ENCODE peak calls at places on chromosomes 3 and 15, in ten cellular contexts. One of them, this sample, is unnamed.

GRCh38 chr15:73322665-73323373 is 45.9 kb downstream of the HCN4 start:
- DNase-seq in K562: no peak
- DNase-seq in transverse colon: no peak
- DNase-seq in fibroblast of lung: no peak
- DNase-seq in CD8-positive, alpha-beta memory T cell: no peak
- DNase-seq in effector memory CD4-positive, alpha-beta T cell: no peak
- DNase-seq in stomach: no peak
- DNase-seq in tibial nerve: no peak
- DNase-seq in lung: no peak
- DNase-seq in mammary epithelial cell: no peak
- DNase-seq in this sample: no peak

GRCh38 chr3:197532388-197532787 is 23.4 kb downstream of the BDH1 start:
- DNase-seq in effector memory CD4-positive, alpha-beta T cell: no peak
- DNase-seq in lung: no peak
- DNase-seq in tibial nerve: no peak
- DNase-seq in mammary epithelial cell: no peak
- DNase-seq in fibroblast of lung: no peak
- DNase-seq in K562: no peak
- DNase-seq in CD8-positive, alpha-beta memory T cell: no peak
- DNase-seq in transverse colon: no peak
- DNase-seq in stomach: no peak
- DNase-seq in this sample: no peak

GRCh38 chr3:34034840-34035239 is 236.4 kb downstream of the PDCD6IP start:
- DNase-seq in effector memory CD4-positive, alpha-beta T cell: no peak
- DNase-seq in mammary epithelial cell: no peak
- DNase-seq in tibial nerve: no peak
- DNase-seq in stomach: no peak
- DNase-seq in K562: no peak
- DNase-seq in CD8-positive, alpha-beta memory T cell: no peak
- DNase-seq in transverse colon: no peak
- DNase-seq in fibroblast of lung: no peak
- DNase-seq in lung: no peak
- DNase-seq in this sample: no peak

GRCh38 chr3:143134446-143134845 is 14.9 kb downstream of the CHST2 start:
- DNase-seq in transverse colon: no peak
- DNase-seq in lung: no peak
- DNase-seq in effector memory CD4-positive, alpha-beta T cell: no peak
- DNase-seq in stomach: no peak
- DNase-seq in mammary epithelial cell: no peak
- DNase-seq in tibial nerve: no peak
- DNase-seq in K562: no peak
- DNase-seq in fibroblast of lung: peak; percentile 47
- DNase-seq in CD8-positive, alpha-beta memory T cell: no peak
- DNase-seq in this sample: no peak

GRCh38 chr15:48389701-48390143 is 58.5 kb downstream of the DUT start:
- DNase-seq in fibroblast of lung: peak; percentile 77
- DNase-seq in stomach: no peak
- DNase-seq in K562: no peak
- DNase-seq in tibial nerve: no peak
- DNase-seq in CD8-positive, alpha-beta memory T cell: no peak
- DNase-seq in transverse colon: no peak
- DNase-seq in effector memory CD4-positive, alpha-beta T cell: no peak
- DNase-seq in lung: no peak
- DNase-seq in mammary epithelial cell: no peak
- DNase-seq in this sample: no peak

GRCh38 chr15:74829500-74829899 is 3.1 kb downstream of the CPLX3 start:
- DNase-seq in stomach: no peak
- DNase-seq in effector memory CD4-positive, alpha-beta T cell: no peak
- DNase-seq in fibroblast of lung: no peak
- DNase-seq in tibial nerve: no peak
- DNase-seq in transverse colon: no peak
- DNase-seq in mammary epithelial cell: peak; percentile 33
- DNase-seq in K562: no peak
- DNase-seq in CD8-positive, alpha-beta memory T cell: no peak
- DNase-seq in lung: no peak
- DNase-seq in this sample: no peak

GRCh38 chr15:72162569-72162968 is 35.0 kb downstream of the GRAMD2A start:
- DNase-seq in fibroblast of lung: no peak
- DNase-seq in tibial nerve: no peak
- DNase-seq in CD8-positive, alpha-beta memory T cell: no peak
- DNase-seq in lung: no peak
- DNase-seq in stomach: no peak
- DNase-seq in transverse colon: no peak
- DNase-seq in K562: no peak
- DNase-seq in effector memory CD4-positive, alpha-beta T cell: no peak
- DNase-seq in mammary epithelial cell: no peak
- DNase-seq in this sample: no peak

GRCh38 chr3:149579838-149580542 is 77.8 kb downstream of the WWTR1 start:
- DNase-seq in fibroblast of lung: peak; percentile 92
- DNase-seq in mammary epithelial cell: peak; percentile 92
- DNase-seq in lung: no peak
- DNase-seq in tibial nerve: no peak
- DNase-seq in CD8-positive, alpha-beta memory T cell: no peak
- DNase-seq in stomach: no peak
- DNase-seq in K562: no peak
- DNase-seq in transverse colon: no peak
- DNase-seq in effector memory CD4-positive, alpha-beta T cell: no peak
- DNase-seq in this sample: no peak

GRCh38 chr3:14403636-14404395 is 1.4 kb downstream of the SLC6A6 start:
- DNase-seq in effector memory CD4-positive, alpha-beta T cell: no peak
- DNase-seq in K562: no peak
- DNase-seq in stomach: peak; percentile 58
- DNase-seq in transverse colon: peak; percentile 31
- DNase-seq in fibroblast of lung: no peak
- DNase-seq in tibial nerve: no peak
- DNase-seq in lung: peak; percentile 56
- DNase-seq in CD8-positive, alpha-beta memory T cell: no peak
- DNase-seq in mammary epithelial cell: no peak
- DNase-seq in this sample: no peak

GRCh38 chr3:153285194-153285641 is 123.2 kb downstream of the RAP2B start:
- DNase-seq in CD8-positive, alpha-beta memory T cell: no peak
- DNase-seq in tibial nerve: no peak
- DNase-seq in mammary epithelial cell: peak; percentile 30
- DNase-seq in transverse colon: no peak
- DNase-seq in stomach: no peak
- DNase-seq in K562: no peak
- DNase-seq in effector memory CD4-positive, alpha-beta T cell: no peak
- DNase-seq in fibroblast of lung: peak; percentile 22
- DNase-seq in lung: no peak
- DNase-seq in this sample: no peak

GRCh38 chr3:33758874-33759273 is 39.6 kb upstream of the PDCD6IP start:
- DNase-seq in fibroblast of lung: peak; percentile 5
- DNase-seq in effector memory CD4-positive, alpha-beta T cell: no peak
- DNase-seq in mammary epithelial cell: peak; percentile 59
- DNase-seq in tibial nerve: no peak
- DNase-seq in K562: no peak
- DNase-seq in stomach: no peak
- DNase-seq in CD8-positive, alpha-beta memory T cell: no peak
- DNase-seq in lung: no peak
- DNase-seq in transverse colon: no peak
- DNase-seq in this sample: no peak

GRCh38 chr3:159773706-159774105 is 214.9 kb upstream of the IL12A start:
- DNase-seq in CD8-positive, alpha-beta memory T cell: no peak
- DNase-seq in lung: no peak
- DNase-seq in transverse colon: no peak
- DNase-seq in mammary epithelial cell: no peak
- DNase-seq in stomach: no peak
- DNase-seq in tibial nerve: no peak
- DNase-seq in K562: no peak
- DNase-seq in fibroblast of lung: no peak
- DNase-seq in effector memory CD4-positive, alpha-beta T cell: no peak
- DNase-seq in this sample: no peak

GRCh38 chr3:159779883-159780282 is 208.8 kb upstream of the IL12A start:
- DNase-seq in stomach: no peak
- DNase-seq in mammary epithelial cell: no peak
- DNase-seq in fibroblast of lung: peak; percentile 74
- DNase-seq in CD8-positive, alpha-beta memory T cell: no peak
- DNase-seq in lung: no peak
- DNase-seq in K562: no peak
- DNase-seq in tibial nerve: no peak
- DNase-seq in effector memory CD4-positive, alpha-beta T cell: no peak
- DNase-seq in transverse colon: no peak
- DNase-seq in this sample: no peak

GRCh38 chr3:159771865-159772611 is 216.6 kb upstream of the IL12A start:
- DNase-seq in lung: no peak
- DNase-seq in effector memory CD4-positive, alpha-beta T cell: no peak
- DNase-seq in fibroblast of lung: no peak
- DNase-seq in stomach: no peak
- DNase-seq in tibial nerve: no peak
- DNase-seq in K562: no peak
- DNase-seq in mammary epithelial cell: no peak
- DNase-seq in transverse colon: no peak
- DNase-seq in CD8-positive, alpha-beta memory T cell: no peak
- DNase-seq in this sample: no peak

GRCh38 chr3:159775372-159775961 is 213.2 kb upstream of the IL12A start:
- DNase-seq in tibial nerve: no peak
- DNase-seq in transverse colon: peak; percentile 43
- DNase-seq in CD8-positive, alpha-beta memory T cell: no peak
- DNase-seq in mammary epithelial cell: peak; percentile 49
- DNase-seq in fibroblast of lung: peak; percentile 92
- DNase-seq in lung: no peak
- DNase-seq in stomach: no peak
- DNase-seq in effector memory CD4-positive, alpha-beta T cell: no peak
- DNase-seq in K562: no peak
- DNase-seq in this sample: no peak

GRCh38 chr3:159776779-159777178 is 211.9 kb upstream of the IL12A start:
- DNase-seq in fibroblast of lung: no peak
- DNase-seq in mammary epithelial cell: no peak
- DNase-seq in effector memory CD4-positive, alpha-beta T cell: no peak
- DNase-seq in K562: no peak
- DNase-seq in lung: no peak
- DNase-seq in transverse colon: no peak
- DNase-seq in CD8-positive, alpha-beta memory T cell: no peak
- DNase-seq in stomach: no peak
- DNase-seq in tibial nerve: no peak
- DNase-seq in this sample: no peak
- H3K27ac ChIP-seq in fibroblast of lung: no peak overlapping the region
- H3K27ac ChIP-seq in mammary epithelial cell: no peak overlapping the region
- H3K27ac ChIP-seq in effector memory CD4-positive, alpha-beta T cell: no peak overlapping the region
- H3K27ac ChIP-seq in K562: no peak overlapping the region
- H3K27ac ChIP-seq in lung: no peak overlapping the region
- H3K27ac ChIP-seq in transverse colon: peak overlapping the region; percentile 23
- H3K27ac ChIP-seq in CD8-positive, alpha-beta memory T cell: no peak overlapping the region
- H3K27ac ChIP-seq in stomach: peak overlapping the region; percentile 71
- H3K27ac ChIP-seq in tibial nerve: peak overlapping the region; percentile 76
- H3K27ac ChIP-seq in this sample: no peak overlapping the region

GRCh38 chr3:154782151-154782550 is 298.0 kb upstream of the MME start:
- DNase-seq in mammary epithelial cell: no peak
- DNase-seq in stomach: no peak
- DNase-seq in fibroblast of lung: no peak
- DNase-seq in K562: no peak
- DNase-seq in lung: no peak
- DNase-seq in effector memory CD4-positive, alpha-beta T cell: no peak
- DNase-seq in CD8-positive, alpha-beta memory T cell: no peak
- DNase-seq in transverse colon: no peak
- DNase-seq in tibial nerve: no peak
- DNase-seq in this sample: no peak
- H3K9me3 ChIP-seq in mammary epithelial cell: no peaks in the 10 kb centered on the region
- H3K9me3 ChIP-seq in stomach: no peaks in the 10 kb centered on the region
- H3K9me3 ChIP-seq in fibroblast of lung: no peaks in the 10 kb centered on the region
- H3K9me3 ChIP-seq in K562: no peaks in the 10 kb centered on the region
- H3K9me3 ChIP-seq in lung: no peaks in the 10 kb centered on the region
- H3K9me3 ChIP-seq in effector memory CD4-positive, alpha-beta T cell: no peaks in the 10 kb centered on the region
- H3K9me3 ChIP-seq in CD8-positive, alpha-beta memory T cell: no peaks in the 10 kb centered on the region
- H3K9me3 ChIP-seq in transverse colon: no peaks in the 10 kb centered on the region
- H3K9me3 ChIP-seq in tibial nerve: no peaks in the 10 kb centered on the region
- H3K9me3 ChIP-seq in this sample: no peaks in the 10 kb centered on the region

DNA sequence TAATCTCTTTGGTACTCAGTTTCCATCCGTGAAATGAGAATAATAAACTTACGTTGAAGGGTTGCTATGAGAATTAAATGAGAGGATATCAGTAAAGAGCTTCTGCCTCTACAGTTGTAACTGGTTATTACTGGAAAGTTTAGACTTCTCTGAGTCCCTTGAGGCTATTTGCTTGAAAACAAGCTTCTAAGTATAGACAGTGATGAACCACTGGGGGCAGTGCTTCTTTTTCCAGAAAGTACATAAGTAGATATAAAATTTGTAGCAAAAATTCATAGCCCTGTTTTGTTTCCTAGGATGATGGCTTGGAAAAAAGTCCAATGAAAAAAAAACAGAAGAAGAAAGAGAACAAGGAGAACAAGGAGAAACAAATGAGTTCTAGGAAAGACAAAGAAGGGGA is 87.1 kb downstream of the RGMA start:
- DNase-seq in stomach: no peak
- DNase-seq in tibial nerve: no peak
- DNase-seq in effector memory CD4-positive, alpha-beta T cell: no peak
- DNase-seq in K562: no peak
- DNase-seq in mammary epithelial cell: no peak
- DNase-seq in transverse colon: no peak
- DNase-seq in CD8-positive, alpha-beta memory T cell: no peak
- DNase-seq in lung: no peak
- DNase-seq in fibroblast of lung: no peak
- DNase-seq in this sample: no peak
- H3K36me3 ChIP-seq in stomach: peaks cover 100% of the 10 kb centered on the region
- H3K36me3 ChIP-seq in tibial nerve: peaks cover 95% of the 10 kb centered on the region
- H3K36me3 ChIP-seq in effector memory CD4-positive, alpha-beta T cell: peaks cover 96% of the 10 kb centered on the region
- H3K36me3 ChIP-seq in K562: peaks cover 92% of the 10 kb centered on the region
- H3K36me3 ChIP-seq in mammary epithelial cell: peaks cover 62% of the 10 kb centered on the region
- H3K36me3 ChIP-seq in transverse colon: no peaks in the 10 kb centered on the region
- H3K36me3 ChIP-seq in CD8-positive, alpha-beta memory T cell: peaks cover 84% of the 10 kb centered on the region
- H3K36me3 ChIP-seq in lung: peaks cover 48% of the 10 kb centered on the region
- H3K36me3 ChIP-seq in fibroblast of lung: peaks cover 21% of the 10 kb centered on the region
- H3K36me3 ChIP-seq in this sample: peaks cover 93% of the 10 kb centered on the region

GRCh38 chr15:84819291-84819768 is 2.2 kb downstream of the ALPK3 start:
- DNase-seq in tibial nerve: no peak
- DNase-seq in effector memory CD4-positive, alpha-beta T cell: no peak
- DNase-seq in K562: no peak
- DNase-seq in lung: no peak
- DNase-seq in CD8-positive, alpha-beta memory T cell: no peak
- DNase-seq in transverse colon: no peak
- DNase-seq in mammary epithelial cell: no peak
- DNase-seq in fibroblast of lung: no peak
- DNase-seq in stomach: no peak
- DNase-seq in this sample: no peak
- H3K27ac ChIP-seq in tibial nerve: peak overlapping the region; percentile 59
- H3K27ac ChIP-seq in effector memory CD4-positive, alpha-beta T cell: no peak overlapping the region
- H3K27ac ChIP-seq in K562: no peak overlapping the region
- H3K27ac ChIP-seq in lung: peak overlapping the region; percentile 86
- H3K27ac ChIP-seq in CD8-positive, alpha-beta memory T cell: peak overlapping the region; percentile 4
- H3K27ac ChIP-seq in transverse colon: peak overlapping the region; percentile 71
- H3K27ac ChIP-seq in mammary epithelial cell: no peak overlapping the region
- H3K27ac ChIP-seq in fibroblast of lung: no peak overlapping the region
- H3K27ac ChIP-seq in stomach: peak overlapping the region; percentile 84
- H3K27ac ChIP-seq in this sample: no peak overlapping the region

GRCh38 chr3:155285936-155286335 is 7.5 kb downstream of the STRIT1 start:
- DNase-seq in stomach: no peak
- DNase-seq in fibroblast of lung: no peak
- DNase-seq in K562: no peak
- DNase-seq in transverse colon: no peak
- DNase-seq in CD8-positive, alpha-beta memory T cell: no peak
- DNase-seq in tibial nerve: no peak
- DNase-seq in effector memory CD4-positive, alpha-beta T cell: no peak
- DNase-seq in mammary epithelial cell: no peak
- DNase-seq in lung: no peak
- DNase-seq in this sample: no peak
- H3K9me3 ChIP-seq in stomach: no peaks in the 10 kb centered on the region
- H3K9me3 ChIP-seq in fibroblast of lung: no peaks in the 10 kb centered on the region
- H3K9me3 ChIP-seq in K562: no peaks in the 10 kb centered on the region
- H3K9me3 ChIP-seq in transverse colon: no peaks in the 10 kb centered on the region
- H3K9me3 ChIP-seq in CD8-positive, alpha-beta memory T cell: no peaks in the 10 kb centered on the region
- H3K9me3 ChIP-seq in tibial nerve: no peaks in the 10 kb centered on the region
- H3K9me3 ChIP-seq in effector memory CD4-positive, alpha-beta T cell: no peaks in the 10 kb centered on the region
- H3K9me3 ChIP-seq in mammary epithelial cell: no peaks in the 10 kb centered on the region
- H3K9me3 ChIP-seq in lung: no peaks in the 10 kb centered on the region
- H3K9me3 ChIP-seq in this sample: no peaks in the 10 kb centered on the region